ENCODE peak calls at places on chromosomes 4 and X, in nine cellular contexts. Z is spleen, U is ovary, W is DND-41, K is lower lobe of right lung, E is astrocyte, L is PC-3, H is OCI-LY7, C is tibial artery. T is an unnamed sample.

GRCh38 chr4:82517043-82517442 is 44.7 kb downstream of the TMEM150C start:
- DNase-seq in K (no peak), H (no peak), W (no peak), E (peak), L (peak), C (no peak), U (no peak), Z (no peak), T (no peak)

GRCh38 chrX:48592971-48593370 is 4.3 kb upstream of the WDR13 start:
- DNase-seq in L (no peak), C (no peak), H (no peak), U (no peak), Z (no peak), K (no peak), W (no peak), E (no peak), T (no peak)

GRCh38 chrX:100994352-100995281 is 25.1 kb downstream of the ARL13A start:
- DNase-seq in H (no peak), E (peak), Z (no peak), L (peak), K (no peak), U (no peak), C (no peak), W (no peak), T (no peak)

GRCh38 chr4:78524009-78524408 is 27.6 kb upstream of the ANXA3 start:
- DNase-seq in W (no peak), C (no peak), U (no peak), E (no peak), K (no peak), Z (no peak), H (no peak), L (no peak), T (no peak)

GRCh38 chr4:119059221-119059620 is 76.4 kb upstream of the MYOZ2 start:
- DNase-seq in L (no peak), H (no peak), E (no peak), U (no peak), C (no peak), Z (no peak), K (no peak), W (no peak), T (no peak)

GRCh38 chrX:43655151-43655676 is 885 bp upstream of the MAOA start:
- DNase-seq in C (peak), L (peak), W (peak), U (no peak), H (no peak), K (peak), E (peak), Z (no peak), T (no peak)

GRCh38 chrX:139844884-139845283 is 88.0 kb downstream of the ATP11C start:
- DNase-seq in H (peak), K (no peak), E (no peak), W (no peak), L (no peak), C (no peak), U (no peak), Z (no peak), T (no peak)

GRCh38 chr4:18882468-18882867 is 860.9 kb upstream of the LCORL start:
- DNase-seq in K (no peak), H (no peak), W (no peak), U (no peak), C (no peak), L (peak), E (peak), Z (no peak), T (no peak)

GRCh38 chr4:80197601-80198444 is 520 bp downstream of the PRDM8 start:
- DNase-seq in U (peak), C (peak), Z (peak), E (no peak), H (no peak), L (no peak), K (peak), W (no peak), T (no peak)

GRCh38 chr4:108350332-108350731 is 181.6 kb upstream of the LEF1 start:
- DNase-seq in L (no peak), Z (no peak), W (peak), U (no peak), K (no peak), E (no peak), C (no peak), H (no peak), T (no peak)

GRCh38 chr4:153082322-153083301 is 121.6 kb upstream of the TRIM2 start:
- DNase-seq in H (no peak), C (no peak), W (no peak), L (no peak), E (no peak), K (no peak), U (no peak), Z (no peak), T (no peak)

GRCh38 chrX:91434351-91435168 is at the start of gene PABPC5:
- DNase-seq in Z (peak), C (peak), W (no peak), K (peak), H (no peak), L (peak), U (peak), E (peak), T (no peak)
- H3K4me3 ChIP-seq in Z (peak), C (peak), W (no peak), K (peak), H (no peak), L (peak), U (peak), E (peak), T (no peak)

DNA sequence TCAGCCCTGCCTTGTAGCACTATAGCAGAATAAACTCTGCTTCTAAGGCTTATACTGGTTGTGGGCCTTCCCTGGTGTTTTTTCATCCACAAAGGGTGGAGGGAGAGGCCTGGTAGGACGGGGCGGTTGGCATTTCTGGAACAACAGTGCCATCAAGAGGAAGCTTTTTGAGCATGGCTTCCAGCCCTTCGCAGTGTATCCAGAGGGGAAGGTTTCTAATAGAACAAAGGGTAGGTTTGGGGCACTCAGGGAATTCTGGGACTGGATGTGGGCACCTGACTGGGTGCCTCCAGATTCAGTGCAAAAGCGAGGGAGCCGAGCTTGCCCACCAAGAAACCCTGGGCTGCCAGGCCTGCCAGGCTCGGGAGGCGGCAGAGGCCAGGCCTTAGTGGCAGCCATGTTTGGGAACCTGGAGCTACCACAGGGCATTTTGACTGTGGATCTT is 229.6 kb upstream of the AGTR2 start:
- DNase-seq in Z (no peak), K (no peak), C (peak), L (peak), H (peak), U (peak), E (no peak), W (no peak), T (peak)
- H3K27ac ChIP-seq in Z (no peak), K (no peak), C (no peak), L (no peak), H (no peak), U (peak), E (no peak), W (no peak), T (no peak)

DNA sequence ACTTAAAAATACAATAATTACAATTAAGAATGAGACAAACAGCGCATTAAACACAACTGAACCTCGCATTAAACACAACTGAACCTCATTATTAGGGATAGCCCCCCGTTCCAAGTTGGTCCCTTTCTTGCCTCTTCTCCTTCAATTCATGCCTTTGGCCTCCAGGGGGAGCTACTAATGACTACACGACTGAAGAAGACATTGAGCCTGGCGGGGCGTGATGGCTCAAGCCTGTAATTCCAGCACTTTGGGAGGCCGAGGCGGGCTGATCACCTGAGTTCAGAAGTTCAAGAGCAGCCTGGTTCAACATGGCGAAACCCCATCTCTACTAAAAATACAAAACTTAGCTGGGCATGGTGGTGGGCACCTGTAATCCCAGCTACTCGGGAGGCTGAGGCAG is 56.4 kb upstream of the NWD2 start:
- DNase-seq in W (no peak), L (peak), H (peak), K (no peak), U (no peak), Z (no peak), C (no peak), E (no peak), T (no peak)
- H3K4me3 ChIP-seq in W (no peak), L (no peak), H (no peak), K (no peak), U (no peak), Z (no peak), C (no peak), E (no peak), T (no peak)

DNA sequence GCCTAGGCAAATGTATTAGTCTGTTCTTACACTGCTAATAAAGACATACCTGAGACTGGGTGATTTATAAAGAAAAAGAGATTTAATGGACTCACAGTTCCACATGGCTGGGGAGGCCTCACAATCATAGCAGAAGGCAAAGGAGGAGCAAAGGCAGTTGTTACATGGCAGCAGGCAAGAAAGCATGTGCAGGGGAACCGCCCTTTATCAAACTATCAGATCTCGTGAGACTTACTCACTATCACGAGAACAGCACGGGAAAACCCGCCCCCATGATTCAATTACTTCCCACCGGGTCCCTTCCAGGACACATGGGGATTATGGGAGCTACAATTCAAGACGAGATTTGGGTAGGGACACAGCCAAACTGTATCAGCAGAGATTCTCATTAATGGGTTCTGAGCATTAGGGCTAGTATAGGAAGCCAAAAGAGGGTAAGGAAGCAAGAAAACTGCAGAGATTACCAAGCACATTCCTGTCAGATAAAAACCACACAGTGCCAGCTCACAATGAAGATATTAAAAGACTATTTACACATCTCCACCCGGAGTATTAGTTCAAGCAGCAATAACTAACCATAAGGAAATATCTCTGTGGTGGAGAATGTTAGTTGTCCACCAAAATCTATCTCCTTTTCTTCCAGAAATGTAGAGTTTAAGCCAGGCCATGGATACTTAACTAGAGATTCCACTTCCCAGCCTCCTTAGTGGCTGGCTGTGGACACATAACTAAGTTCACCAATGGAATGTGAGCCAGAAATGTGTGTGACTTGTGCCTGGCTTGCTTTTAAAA is 61.2 kb upstream of the HOPX start:
- DNase-seq in W (no peak), K (no peak), Z (no peak), C (no peak), U (no peak), L (peak), H (no peak), E (peak), T (no peak)
- H3K27ac ChIP-seq in W (no peak), K (no peak), Z (no peak), C (no peak), U (no peak), L (peak), H (no peak), E (no peak), T (no peak)

GRCh38 chrX:13803116-13803515 is 13.8 kb downstream of the GPM6B start:
- DNase-seq in H (no peak), L (no peak), W (no peak), Z (no peak), E (no peak), C (no peak), U (no peak), K (no peak), T (no peak)

GRCh38 chrX:13808865-13809264 is 8.0 kb downstream of the GPM6B start:
- DNase-seq in H (no peak), E (peak), U (no peak), Z (no peak), W (no peak), L (no peak), K (no peak), C (no peak), T (no peak)

GRCh38 chrX:13805241-13805640 is 11.7 kb downstream of the GPM6B start:
- DNase-seq in U (no peak), K (no peak), C (no peak), H (peak), L (no peak), E (no peak), Z (no peak), W (no peak), T (no peak)

GRCh38 chrX:13808293-13808692 is 8.6 kb downstream of the GPM6B start:
- DNase-seq in U (no peak), K (no peak), E (no peak), C (no peak), L (no peak), W (no peak), Z (no peak), H (no peak), T (no peak)
- H3K4me3 ChIP-seq in U (no peak), K (no peak), E (no peak), C (no peak), L (no peak), W (no peak), Z (no peak), H (no peak), T (no peak)

T was measured in CD4-positive, CD25-positive, alpha-beta regulatory T cell.